ENCODE peak calls at places on chromosomes 13 and 19, in five cellular contexts. G is A549, S is HCT116, Q is GM12878, P is K562. M is an unnamed sample.

GRCh38 chr13:26896986-26897668 is 136.5 kb upstream of the GPR12 start:
- DNase-seq in G (no peak), Q (no peak), P (no peak), S (no peak), M (no peak)

GRCh38 chr19:13164370-13165090 is 14.3 kb downstream of the IER2 start:
- DNase-seq in Q (no peak), G (peak), S (no peak), P (peak), M (peak)

GRCh38 chr13:111216166-111216960 is 101.3 kb downstream of the ARHGEF7 start:
- DNase-seq in P (peak), Q (no peak), G (peak), S (no peak), M (peak)

GRCh38 chr19:1069009-1069779 is 2.2 kb downstream of the ARHGAP45 start:
- DNase-seq in G (no peak), S (no peak), Q (no peak), P (no peak), M (no peak)

GRCh38 chr13:97165527-97166425 is 56.4 kb upstream of the MBNL2 start:
- DNase-seq in G (peak), Q (no peak), P (no peak), S (no peak), M (no peak)

GRCh38 chr19:51480590-51480989 is 2.3 kb downstream of the CEACAM18 start:
- DNase-seq in Q (no peak), P (peak), G (no peak), S (no peak), M (no peak)

GRCh38 chr13:45826741-45827140 is 24.8 kb downstream of the SIAH3 start:
- DNase-seq in G (no peak), P (no peak), Q (peak), S (no peak), M (no peak)

GRCh38 chr13:104534847-104535246 is 1468.6 kb upstream of the SLC10A2 start:
- DNase-seq in G (peak), S (peak), Q (no peak), P (no peak), M (peak)

GRCh38 chr19:44809856-44810554 is 1.1 kb downstream of the BCAM start:
- DNase-seq in Q (no peak), G (no peak), P (no peak), S (no peak), M (no peak)

GRCh38 chr19:45506991-45507863 is at the start of gene VASP:
- DNase-seq in Q (peak), S (peak), G (peak), P (peak), M (peak)

GRCh38 chr19:34475026-34475974 is 6.3 kb upstream of the WTIP start:
- DNase-seq in Q (no peak), P (no peak), G (peak), S (no peak), M (no peak)

GRCh38 chr19:46537136-46538097 is 41.8 kb upstream of the PNMA8B start:
- DNase-seq in P (peak), G (peak), S (no peak), Q (no peak), M (peak)

GRCh38 chr19:36838784-36839324 is 667 bp upstream of the ZNF790 start:
- DNase-seq in G (no peak), P (no peak), S (no peak), Q (no peak), M (no peak)

GRCh38 chr13:78764665-78765064 is 105.7 kb upstream of the OBI1 start:
- DNase-seq in P (no peak), G (no peak), Q (no peak), S (no peak), M (peak)

GRCh38 chr19:15264061-15264932 is 32.0 kb upstream of the EPHX3 start:
- DNase-seq in P (peak), Q (no peak), G (peak), S (peak), M (peak)

GRCh38 chr19:21022996-21023395 is 2.5 kb downstream of the ZNF430 start:
- DNase-seq in P (no peak), S (peak), G (no peak), Q (no peak), M (no peak)

GRCh38 chr19:4624733-4625362 is 14.5 kb upstream of the TNFAIP8L1 start:
- DNase-seq in Q (no peak), G (peak), S (peak), P (peak), M (no peak)

GRCh38 chr13:110119943-110120905 is 186.7 kb downstream of the COL4A1 start:
- DNase-seq in P (no peak), G (peak), S (no peak), Q (no peak), M (peak)

GRCh38 chr19:6997679-6998445 is 23.4 kb downstream of the MBD3L2B start:
- DNase-seq in Q (no peak), S (no peak), G (no peak), P (no peak), M (no peak)

GRCh38 chr13:107764012-107764411 is 451.3 kb downstream of the LIG4 start:
- DNase-seq in P (no peak), S (no peak), G (no peak), Q (no peak), M (no peak)

GRCh38 chr19:10478903-10479384 is 24.2 kb downstream of the KEAP1 start:
- DNase-seq in P (peak), G (peak), S (peak), Q (no peak), M (peak)

GRCh38 chr13:29674532-29674931 is 79.0 kb upstream of the SLC7A1 start:
- DNase-seq in P (no peak), S (no peak), Q (no peak), G (peak), M (no peak)

GRCh38 chr19:43526884-43527859 is at the start of gene ETHE1:
- DNase-seq in Q (no peak), P (peak), G (peak), S (no peak), M (peak)

GRCh38 chr13:100673831-100674362 is 698 bp downstream of the TMTC4 start:
- DNase-seq in G (peak), P (peak), Q (no peak), S (peak), M (no peak)

GRCh38 chr13:97226788-97227627 is 4.9 kb downstream of the MBNL2 start:
- DNase-seq in P (peak), G (no peak), Q (no peak), S (no peak), M (no peak)

GRCh38 chr19:54616840-54617560 is 13.3 kb upstream of the LILRB1 start:
- DNase-seq in Q (peak), G (no peak), P (no peak), S (no peak), M (no peak)

GRCh38 chr19:3113100-3114017 is 19.2 kb downstream of the GNA11 start:
- DNase-seq in G (no peak), P (no peak), Q (no peak), S (no peak), M (no peak)

GRCh38 chr19:3114018-3114726 is 20.0 kb downstream of the GNA11 start:
- DNase-seq in Q (no peak), S (no peak), P (no peak), G (no peak), M (no peak)

GRCh38 chr19:3115916-3116602 is 19.8 kb upstream of the GNA15 start:
- DNase-seq in P (no peak), Q (no peak), G (peak), S (no peak), M (peak)

GRCh38 chr19:3115411-3115810 is 20.4 kb upstream of the GNA15 start:
- DNase-seq in P (no peak), Q (no peak), S (no peak), G (no peak), M (no peak)

GRCh38 chr19:3114811-3115210 is 20.6 kb downstream of the GNA11 start:
- DNase-seq in Q (no peak), S (no peak), G (no peak), P (no peak), M (no peak)
- TF ChIP-seq MAX in Q (no peak), S (no peak), G (no peak), P (no peak), M (no peak)

GRCh38 chr13:95020298-95020987 is 280.8 kb downstream of the ABCC4 start:
- DNase-seq in S (no peak), Q (no peak), P (no peak), G (no peak), M (no peak)
- TF ChIP-seq MAX in S (no peak), Q (no peak), P (no peak), G (no peak), M (no peak)

DNA sequence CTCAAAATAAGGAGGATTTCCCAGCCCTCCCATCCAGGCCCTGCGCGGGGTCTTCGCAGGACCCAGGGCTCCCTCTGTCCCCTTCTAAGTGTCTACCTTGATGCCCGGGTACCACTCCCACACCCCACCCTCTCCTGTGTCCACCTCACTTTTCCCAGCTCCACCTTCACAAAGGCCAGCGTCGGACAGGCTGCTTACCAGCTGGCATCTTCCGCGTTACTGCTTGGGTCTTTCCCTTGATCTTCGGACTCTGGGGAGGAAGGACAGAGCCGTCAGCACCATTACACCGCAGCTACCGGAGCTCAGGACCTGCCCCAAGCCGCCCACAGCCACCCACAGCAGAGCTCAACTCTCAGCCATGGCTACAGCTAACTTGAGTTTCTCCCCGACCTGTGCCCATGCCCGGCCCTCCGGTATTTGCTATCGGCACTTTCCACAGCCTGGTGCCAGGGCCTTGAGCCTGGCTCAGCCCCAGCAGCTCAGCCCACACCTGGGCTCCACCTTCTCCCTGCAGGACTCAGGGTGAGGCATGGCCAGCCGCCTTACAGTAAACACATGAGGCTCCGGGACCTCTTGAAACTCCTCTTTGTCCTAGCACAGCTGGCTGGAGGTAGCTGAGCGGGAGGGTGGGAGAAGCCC is 3.8 kb downstream of the C13orf46 start:
- DNase-seq in P (no peak), G (no peak), S (no peak), Q (no peak), M (no peak)
- TF ChIP-seq MAX in P (no peak), G (no peak), S (no peak), Q (no peak), M (no peak)

GRCh38 chr13:108950333-108951010 is 321.1 kb downstream of the MYO16 start:
- DNase-seq in P (no peak), Q (no peak), G (no peak), S (no peak), M (no peak)
- TF ChIP-seq MAX in P (no peak), Q (no peak), G (no peak), S (no peak), M (no peak)

GRCh38 chr13:89287381-89287780 is 1616.2 kb downstream of the SLITRK5 start:
- DNase-seq in P (no peak), S (no peak), G (no peak), Q (no peak), M (no peak)
- TF ChIP-seq MAX in P (no peak), S (no peak), G (no peak), Q (no peak), M (no peak)

M was measured in H1.